ENCODE peak calls at places on chromosomes 11 and 22, in nine cellular contexts. U is K562; Y is AG10803; B is kidney; Z is CD4-positive, alpha-beta T cell; G is Peyer's patch; A is HFF-Myc; O is neural crest cell; M is H9. K is an unnamed sample.

GRCh38 chr11:120303004-120303637 is 22.0 kb upstream of the TLCD5 start:
- DNase-seq in A (no peak), Y (peak), O (peak), M (peak), B (no peak), G (peak), Z (peak), U (peak), K (peak)

GRCh38 chr22:29037340-29037932 is 24.2 kb downstream of the C22orf31 start:
- DNase-seq in Y (no peak), B (no peak), O (no peak), U (no peak), Z (no peak), A (no peak), G (no peak), M (no peak), K (no peak)

GRCh38 chr11:77082838-77083552 is 16.2 kb downstream of the CAPN5 start:
- DNase-seq in A (no peak), M (no peak), O (no peak), U (no peak), Z (peak), G (peak), B (peak), Y (peak), K (peak)

GRCh38 chr11:12968101-12968500 is 41.0 kb upstream of the RASSF10 start:
- DNase-seq in Y (no peak), U (no peak), G (no peak), Z (no peak), B (no peak), O (no peak), M (no peak), A (no peak), K (no peak)

GRCh38 chr11:130761560-130762220 is 154.6 kb downstream of the SNX19 start:
- DNase-seq in Y (no peak), O (no peak), Z (no peak), G (no peak), A (no peak), M (peak), B (no peak), U (no peak), K (no peak)

GRCh38 chr11:111413849-111414248 is 34.8 kb upstream of the POU2AF1 start:
- DNase-seq in U (no peak), G (no peak), Z (no peak), B (no peak), O (no peak), M (no peak), A (no peak), Y (no peak), K (no peak)

GRCh38 chr11:84498016-84498415 is 1129.1 kb downstream of the DLG2 start:
- DNase-seq in A (no peak), Z (no peak), M (no peak), Y (peak), U (no peak), B (peak), O (no peak), G (no peak), K (no peak)

GRCh38 chr22:19359554-19360299 is 68.2 kb upstream of the CLTCL1 start:
- DNase-seq in A (no peak), U (no peak), M (no peak), G (no peak), Z (no peak), B (no peak), Y (no peak), O (no peak), K (no peak)

GRCh38 chr11:63763506-63764200 is 4.9 kb downstream of the ZFTA start:
- DNase-seq in U (no peak), B (peak), M (peak), Z (no peak), Y (no peak), G (no peak), O (peak), A (no peak), K (no peak)

GRCh38 chr11:26134053-26134452 is 197.9 kb upstream of the ANO3 start:
- DNase-seq in O (no peak), B (no peak), Y (no peak), Z (no peak), G (no peak), A (no peak), M (no peak), U (no peak), K (no peak)

GRCh38 chr11:26137651-26138050 is 194.3 kb upstream of the ANO3 start:
- DNase-seq in Y (no peak), U (no peak), O (no peak), Z (no peak), B (no peak), M (no peak), A (no peak), G (no peak), K (no peak)

DNA sequence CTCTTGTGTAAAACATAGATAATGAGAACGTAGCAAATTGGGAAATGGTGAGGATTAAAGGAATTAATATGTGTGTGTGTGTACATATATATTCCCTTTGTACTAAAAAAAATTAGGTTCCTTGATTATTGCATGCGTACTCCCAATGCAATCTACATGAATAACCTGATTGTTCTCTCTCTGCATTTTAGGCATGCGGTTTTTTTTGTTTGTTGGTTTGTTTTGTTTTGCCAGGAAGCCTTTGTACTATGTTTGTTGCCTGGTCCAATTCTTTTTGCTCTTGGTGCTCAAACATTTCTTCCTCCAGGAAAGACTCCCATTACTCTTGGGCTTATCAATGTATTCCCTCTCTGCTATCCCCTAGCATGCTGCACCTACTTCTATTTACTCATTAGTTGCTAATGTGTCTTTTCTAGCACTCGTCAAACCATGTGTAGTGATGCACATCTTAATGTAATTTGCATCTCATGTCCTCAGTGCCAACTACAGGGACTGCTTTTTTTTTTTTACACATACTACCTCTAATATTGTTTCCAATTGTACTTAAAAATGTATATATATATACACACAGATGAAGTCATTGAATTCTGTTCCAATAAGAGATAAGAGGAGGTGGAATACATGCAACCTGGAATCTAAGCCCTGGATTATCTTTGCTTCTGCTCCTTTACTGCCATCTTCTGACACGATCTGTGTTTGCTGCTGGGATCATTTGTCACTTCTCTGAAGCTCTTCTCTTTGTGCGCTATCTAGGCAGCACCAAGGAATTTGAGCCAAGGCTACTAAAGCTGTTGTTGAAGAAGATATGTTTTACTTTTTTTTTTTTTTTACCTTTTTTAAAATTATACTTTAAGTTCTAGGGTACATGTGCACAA is 197.2 kb upstream of the ANO3 start:
- DNase-seq in G (no peak), O (peak), B (no peak), U (no peak), A (no peak), Y (peak), M (peak), Z (no peak), K (no peak)
- TF ChIP-seq CTCF in G (peak), O (peak), B (peak), U (no peak), A (no peak), Y (peak), M (peak), Z (no peak), K (no peak)

GRCh38 chr11:32435511-32435946 is at the start of gene WT1:
- DNase-seq in A (no peak), U (peak), Y (no peak), M (peak), B (peak), Z (no peak), O (peak), G (no peak), K (no peak)
- TF ChIP-seq CTCF in A (no peak), U (no peak), Y (no peak), M (no peak), B (no peak), Z (no peak), O (no peak), G (no peak), K (no peak)

GRCh38 chr11:897226-898159 is 13.1 kb downstream of the CHID1 start:
- DNase-seq in B (no peak), M (no peak), U (no peak), G (no peak), A (no peak), Y (no peak), O (no peak), Z (no peak), K (no peak)

GRCh38 chr11:893008-893654 is 17.5 kb downstream of the CHID1 start:
- DNase-seq in Z (no peak), B (no peak), M (no peak), G (no peak), A (no peak), U (no peak), O (no peak), Y (no peak), K (no peak)

GRCh38 chr11:892106-892505 is 18.5 kb downstream of the CHID1 start:
- DNase-seq in O (no peak), Z (no peak), Y (no peak), M (no peak), U (no peak), B (no peak), A (no peak), G (no peak), K (no peak)

GRCh38 chr11:895331-896223 is 15.0 kb downstream of the CHID1 start:
- DNase-seq in U (no peak), A (no peak), Z (no peak), G (no peak), O (no peak), M (no peak), B (no peak), Y (no peak), K (no peak)

DNA sequence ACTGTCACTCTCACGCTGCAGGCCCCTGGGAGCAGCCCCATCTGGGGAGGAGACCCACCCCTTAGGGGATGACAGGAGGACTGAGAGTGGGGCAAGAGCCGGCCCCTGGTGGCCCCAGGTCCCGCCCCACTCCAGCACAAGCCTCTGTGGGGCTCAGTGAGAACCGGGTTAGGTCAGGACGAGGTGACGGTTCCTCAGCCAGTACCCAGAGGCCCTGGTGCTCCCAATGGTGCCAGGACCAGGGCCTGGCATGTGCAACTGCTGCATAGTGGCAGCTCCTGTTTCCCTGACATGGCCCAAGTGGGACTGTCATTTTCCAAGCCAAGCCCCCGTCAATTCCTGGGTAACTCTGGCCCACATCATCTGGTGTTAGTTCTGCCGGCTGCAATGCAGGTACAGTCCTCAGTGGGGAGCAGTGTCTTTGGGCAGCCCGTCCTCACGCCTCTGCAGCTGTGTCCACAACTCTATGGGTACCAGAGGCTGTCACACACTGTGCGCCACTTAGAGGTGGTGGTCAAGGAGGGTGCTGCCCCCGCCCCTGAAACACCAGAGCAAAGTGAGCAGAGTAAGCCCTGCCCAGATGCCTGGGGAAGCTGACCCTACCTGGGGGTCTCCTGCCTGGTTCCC is 15.9 kb downstream of the CHID1 start:
- DNase-seq in U (no peak), B (no peak), Y (no peak), Z (no peak), G (no peak), M (no peak), O (no peak), A (no peak), K (no peak)
- TF ChIP-seq CTCF in U (peak), B (no peak), Y (no peak), Z (no peak), G (no peak), M (peak), O (peak), A (peak), K (no peak)

DNA sequence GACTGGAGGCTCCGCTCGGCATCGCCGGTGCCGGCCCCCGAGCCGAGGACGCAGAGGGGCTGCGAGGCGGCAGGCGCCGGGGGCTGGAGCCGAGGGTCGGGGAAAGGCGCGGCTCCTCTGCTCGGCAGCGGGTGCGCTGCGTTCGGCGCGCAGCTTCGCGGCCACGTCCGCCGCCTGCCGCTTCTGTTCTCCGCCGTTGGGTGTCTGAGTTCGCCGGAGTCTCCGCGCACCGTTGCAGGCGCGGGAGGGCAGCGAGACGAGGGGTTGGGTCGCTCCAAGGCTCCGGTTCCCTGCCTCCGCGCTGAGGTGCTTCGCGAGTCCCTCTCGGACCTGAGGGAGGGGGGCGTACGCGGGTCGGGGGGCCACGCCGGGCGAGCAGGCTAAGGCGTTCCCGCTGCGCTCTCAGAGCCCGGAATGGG is 350 bp downstream of the MN1 start:
- DNase-seq in O (peak), Z (no peak), G (no peak), A (no peak), Y (no peak), M (peak), B (no peak), U (peak), K (no peak)
- TF ChIP-seq CTCF in O (no peak), Z (no peak), G (peak), A (no peak), Y (no peak), M (no peak), B (no peak), U (no peak), K (no peak)